ENCODE peak calls at places on chromosomes 2 and 18, in six cellular contexts. One of them, this sample, is unnamed. For H3K4me1, the result is how much of the 10 kb centered on the place peaks cover.

GRCh38 chr2:14781148-14781547 is 148.6 kb downstream of the LRATD1 start:
- DNase-seq in tibial artery: no peak
- DNase-seq in left ventricle myocardium inferior: no peak
- DNase-seq in A549: no peak
- DNase-seq in psoas muscle: no peak
- DNase-seq in heart right ventricle: no peak
- DNase-seq in this sample: no peak

GRCh38 chr2:29650634-29651097 is 270.7 kb downstream of the ALK start:
- DNase-seq in A549: no peak
- DNase-seq in tibial artery: no peak
- DNase-seq in left ventricle myocardium inferior: no peak
- DNase-seq in heart right ventricle: no peak
- DNase-seq in psoas muscle: no peak
- DNase-seq in this sample: no peak

GRCh38 chr2:108577099-108577498 is 42.8 kb downstream of the LIMS1 start:
- DNase-seq in heart right ventricle: no peak
- DNase-seq in tibial artery: no peak
- DNase-seq in left ventricle myocardium inferior: no peak
- DNase-seq in A549: no peak
- DNase-seq in psoas muscle: no peak
- DNase-seq in this sample: no peak

GRCh38 chr18:47858607-47859006 is 71.9 kb downstream of the SMAD2 start:
- DNase-seq in left ventricle myocardium inferior: no peak
- DNase-seq in A549: no peak
- DNase-seq in psoas muscle: no peak
- DNase-seq in tibial artery: no peak
- DNase-seq in heart right ventricle: no peak
- DNase-seq in this sample: no peak

GRCh38 chr18:1468550-1468949 is 563.9 kb downstream of the ADCYAP1 start:
- DNase-seq in A549: no peak
- DNase-seq in tibial artery: no peak
- DNase-seq in heart right ventricle: no peak
- DNase-seq in psoas muscle: no peak
- DNase-seq in left ventricle myocardium inferior: no peak
- DNase-seq in this sample: no peak

GRCh38 chr2:216666461-216667233 is 28.7 kb downstream of the IGFBP5 start:
- DNase-seq in tibial artery: peak
- DNase-seq in left ventricle myocardium inferior: no peak
- DNase-seq in A549: peak
- DNase-seq in heart right ventricle: peak
- DNase-seq in psoas muscle: peak
- DNase-seq in this sample: peak

GRCh38 chr2:68426885-68427579 is 40.1 kb downstream of the FBXO48 start:
- DNase-seq in psoas muscle: no peak
- DNase-seq in tibial artery: no peak
- DNase-seq in left ventricle myocardium inferior: no peak
- DNase-seq in heart right ventricle: no peak
- DNase-seq in A549: no peak
- DNase-seq in this sample: no peak

GRCh38 chr18:46278481-46279465 is 174.6 kb downstream of the HAUS1 start:
- DNase-seq in heart right ventricle: no peak
- DNase-seq in psoas muscle: no peak
- DNase-seq in left ventricle myocardium inferior: no peak
- DNase-seq in A549: no peak
- DNase-seq in tibial artery: no peak
- DNase-seq in this sample: no peak

GRCh38 chr2:29064746-29065478 is 9.4 kb downstream of the PCARE start:
- DNase-seq in psoas muscle: no peak
- DNase-seq in A549: no peak
- DNase-seq in left ventricle myocardium inferior: no peak
- DNase-seq in tibial artery: no peak
- DNase-seq in heart right ventricle: no peak
- DNase-seq in this sample: no peak

GRCh38 chr2:47014564-47015051 is 99.0 kb upstream of the MCFD2 start:
- DNase-seq in A549: no peak
- DNase-seq in heart right ventricle: no peak
- DNase-seq in tibial artery: peak
- DNase-seq in psoas muscle: no peak
- DNase-seq in left ventricle myocardium inferior: no peak
- DNase-seq in this sample: no peak

GRCh38 chr2:96800762-96801463 is 15.2 kb upstream of the CNNM3 start:
- DNase-seq in A549: peak
- DNase-seq in heart right ventricle: peak
- DNase-seq in psoas muscle: peak
- DNase-seq in tibial artery: peak
- DNase-seq in left ventricle myocardium inferior: peak
- DNase-seq in this sample: peak

GRCh38 chr2:232438951-232439757 is 16.8 kb upstream of the ALPI start:
- DNase-seq in left ventricle myocardium inferior: no peak
- DNase-seq in psoas muscle: peak
- DNase-seq in A549: no peak
- DNase-seq in tibial artery: no peak
- DNase-seq in heart right ventricle: no peak
- DNase-seq in this sample: peak

GRCh38 chr18:21489119-21489750 is 111.3 kb downstream of the ESCO1 start:
- DNase-seq in A549: peak
- DNase-seq in heart right ventricle: no peak
- DNase-seq in left ventricle myocardium inferior: no peak
- DNase-seq in tibial artery: no peak
- DNase-seq in psoas muscle: no peak
- DNase-seq in this sample: no peak

GRCh38 chr2:9285921-9286320 is 79.3 kb downstream of the ASAP2 start:
- DNase-seq in left ventricle myocardium inferior: no peak
- DNase-seq in psoas muscle: no peak
- DNase-seq in tibial artery: no peak
- DNase-seq in A549: no peak
- DNase-seq in heart right ventricle: no peak
- DNase-seq in this sample: no peak

GRCh38 chr2:179376881-179377280 is 112.2 kb upstream of the SESTD1 start:
- DNase-seq in psoas muscle: no peak
- DNase-seq in tibial artery: no peak
- DNase-seq in A549: no peak
- DNase-seq in heart right ventricle: no peak
- DNase-seq in left ventricle myocardium inferior: no peak
- DNase-seq in this sample: no peak

GRCh38 chr18:62105373-62105772 is 81.5 kb downstream of the PIGN start:
- DNase-seq in left ventricle myocardium inferior: no peak
- DNase-seq in A549: no peak
- DNase-seq in tibial artery: no peak
- DNase-seq in heart right ventricle: no peak
- DNase-seq in psoas muscle: no peak
- DNase-seq in this sample: no peak

GRCh38 chr2:218014706-218015685 is 12.2 kb upstream of the TNS1 start:
- DNase-seq in tibial artery: no peak
- DNase-seq in heart right ventricle: no peak
- DNase-seq in left ventricle myocardium inferior: no peak
- DNase-seq in A549: no peak
- DNase-seq in psoas muscle: no peak
- DNase-seq in this sample: no peak

GRCh38 chr2:241224068-241224850 is 35.8 kb downstream of the ANO7 start:
- DNase-seq in heart right ventricle: peak
- DNase-seq in psoas muscle: peak
- DNase-seq in tibial artery: no peak
- DNase-seq in A549: no peak
- DNase-seq in left ventricle myocardium inferior: peak
- DNase-seq in this sample: no peak

GRCh38 chr2:235416816-235417499 is 76.9 kb upstream of the AGAP1 start:
- DNase-seq in psoas muscle: no peak
- DNase-seq in left ventricle myocardium inferior: no peak
- DNase-seq in heart right ventricle: no peak
- DNase-seq in A549: peak
- DNase-seq in tibial artery: no peak
- DNase-seq in this sample: no peak

GRCh38 chr18:34709631-34710429 is at the start of gene DTNA:
- DNase-seq in left ventricle myocardium inferior: no peak
- DNase-seq in A549: no peak
- DNase-seq in tibial artery: no peak
- DNase-seq in heart right ventricle: no peak
- DNase-seq in psoas muscle: no peak
- DNase-seq in this sample: peak

GRCh38 chr18:64148988-64149387 is at the start of gene LINC00305:
- DNase-seq in left ventricle myocardium inferior: no peak
- DNase-seq in A549: no peak
- DNase-seq in psoas muscle: no peak
- DNase-seq in heart right ventricle: no peak
- DNase-seq in tibial artery: no peak
- DNase-seq in this sample: no peak

GRCh38 chr2:62708751-62709150 is 3.2 kb downstream of the EHBP1 start:
- DNase-seq in left ventricle myocardium inferior: no peak
- DNase-seq in A549: no peak
- DNase-seq in heart right ventricle: no peak
- DNase-seq in psoas muscle: no peak
- DNase-seq in tibial artery: no peak
- DNase-seq in this sample: no peak
- H3K4me3 ChIP-seq in left ventricle myocardium inferior: peak
- H3K4me3 ChIP-seq in A549: peak
- H3K4me3 ChIP-seq in heart right ventricle: no peak
- H3K4me3 ChIP-seq in psoas muscle: peak
- H3K4me3 ChIP-seq in tibial artery: no peak
- H3K4me3 ChIP-seq in this sample: no peak

GRCh38 chr2:42922790-42923631 is 130.6 kb upstream of the HAAO start:
- DNase-seq in heart right ventricle: no peak
- DNase-seq in left ventricle myocardium inferior: no peak
- DNase-seq in tibial artery: peak
- DNase-seq in A549: no peak
- DNase-seq in psoas muscle: peak
- DNase-seq in this sample: no peak

GRCh38 chr2:42923632-42924425 is 131.4 kb upstream of the HAAO start:
- DNase-seq in psoas muscle: no peak
- DNase-seq in tibial artery: no peak
- DNase-seq in A549: no peak
- DNase-seq in left ventricle myocardium inferior: no peak
- DNase-seq in heart right ventricle: no peak
- DNase-seq in this sample: no peak

GRCh38 chr2:42921162-42921550 is 128.8 kb upstream of the HAAO start:
- DNase-seq in A549: no peak
- DNase-seq in left ventricle myocardium inferior: no peak
- DNase-seq in tibial artery: no peak
- DNase-seq in heart right ventricle: no peak
- DNase-seq in psoas muscle: no peak
- DNase-seq in this sample: no peak

GRCh38 chr2:42921721-42922120 is 129.3 kb upstream of the HAAO start:
- DNase-seq in tibial artery: no peak
- DNase-seq in left ventricle myocardium inferior: no peak
- DNase-seq in psoas muscle: no peak
- DNase-seq in A549: no peak
- DNase-seq in heart right ventricle: no peak
- DNase-seq in this sample: no peak

DNA sequence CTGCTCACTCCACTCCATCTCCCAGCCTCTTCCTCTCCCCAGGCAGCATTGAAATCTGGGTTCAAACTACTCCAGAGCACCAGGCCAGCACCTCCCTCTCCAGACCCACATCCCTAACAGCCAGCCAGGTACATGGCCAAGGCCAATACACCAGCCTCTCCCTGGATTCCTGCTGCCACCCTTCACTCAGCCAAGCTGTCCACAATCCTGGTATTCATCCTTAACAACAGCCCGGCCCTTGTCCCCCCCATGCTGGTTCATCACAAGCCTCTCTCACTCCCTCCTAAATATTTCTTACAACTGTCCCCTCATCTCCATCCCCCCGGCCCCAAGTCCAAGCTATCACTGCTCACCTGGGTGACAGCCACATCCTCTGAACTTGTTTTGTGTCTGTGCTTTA is 129.9 kb upstream of the HAAO start:
- DNase-seq in tibial artery: no peak
- DNase-seq in left ventricle myocardium inferior: no peak
- DNase-seq in A549: no peak
- DNase-seq in heart right ventricle: no peak
- DNase-seq in psoas muscle: no peak
- DNase-seq in this sample: no peak
- H3K4me1 ChIP-seq in tibial artery: half or more
- H3K4me1 ChIP-seq in left ventricle myocardium inferior: half or more
- H3K4me1 ChIP-seq in A549: under half
- H3K4me1 ChIP-seq in heart right ventricle: half or more
- H3K4me1 ChIP-seq in psoas muscle: under half
- H3K4me1 ChIP-seq in this sample: half or more

GRCh38 chr18:73901589-73901988 is 246.0 kb downstream of the FBXO15 start:
- DNase-seq in left ventricle myocardium inferior: no peak
- DNase-seq in tibial artery: no peak
- DNase-seq in A549: no peak
- DNase-seq in heart right ventricle: no peak
- DNase-seq in psoas muscle: no peak
- DNase-seq in this sample: no peak
- TF ChIP-seq CTCF in left ventricle myocardium inferior: no peak
- TF ChIP-seq CTCF in tibial artery: no peak
- TF ChIP-seq CTCF in A549: no peak
- TF ChIP-seq CTCF in heart right ventricle: no peak
- TF ChIP-seq CTCF in psoas muscle: no peak
- TF ChIP-seq CTCF in this sample: no peak

GRCh38 chr18:24792164-24792563 is 331.7 kb downstream of the HRH4 start:
- DNase-seq in heart right ventricle: no peak
- DNase-seq in psoas muscle: no peak
- DNase-seq in A549: no peak
- DNase-seq in left ventricle myocardium inferior: no peak
- DNase-seq in tibial artery: no peak
- DNase-seq in this sample: no peak
- H3K4me3 ChIP-seq in heart right ventricle: no peak
- H3K4me3 ChIP-seq in psoas muscle: no peak
- H3K4me3 ChIP-seq in A549: no peak
- H3K4me3 ChIP-seq in left ventricle myocardium inferior: no peak
- H3K4me3 ChIP-seq in tibial artery: no peak
- H3K4me3 ChIP-seq in this sample: no peak

DNA sequence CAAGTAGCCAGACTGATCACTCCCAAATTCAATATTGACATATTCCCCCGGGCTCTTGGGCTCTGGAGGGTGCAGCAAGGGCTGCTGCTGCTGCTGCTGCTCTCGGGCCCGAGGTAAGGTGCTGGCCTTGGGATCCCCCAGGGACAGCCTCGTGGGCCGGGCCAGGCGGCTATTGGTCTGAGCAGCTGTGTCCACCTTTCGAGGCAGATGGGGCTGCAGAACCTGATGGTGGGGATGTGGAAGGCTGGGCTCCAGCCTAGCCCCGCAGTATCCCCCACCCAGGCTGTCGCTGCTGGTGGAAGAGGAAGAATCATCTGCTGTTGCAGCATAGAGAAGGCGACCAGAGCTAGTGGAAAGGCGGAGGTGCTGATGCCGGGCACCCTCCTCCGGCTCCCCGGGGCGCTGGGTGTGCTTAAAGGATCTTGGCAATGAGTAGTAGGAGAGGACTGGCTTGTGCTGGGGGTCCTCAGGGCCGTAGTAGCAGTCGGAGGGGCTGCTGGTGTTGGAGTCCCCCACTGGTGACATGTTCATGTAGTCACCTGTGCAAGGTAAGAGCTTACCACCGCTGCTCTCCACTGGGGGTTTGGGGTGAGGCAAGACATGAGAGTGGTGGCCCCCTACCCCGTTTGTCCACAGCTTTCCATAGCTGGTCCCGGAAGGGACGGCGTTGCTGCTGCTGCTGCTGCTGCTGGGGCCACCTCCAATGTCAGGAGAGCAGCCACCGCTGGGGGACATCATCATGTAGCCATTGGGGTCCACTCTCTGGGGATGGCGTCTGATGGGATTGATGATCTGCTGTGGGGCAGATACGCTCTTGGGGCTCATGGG is 3.4 kb downstream of the IRS1 start:
- DNase-seq in tibial artery: no peak
- DNase-seq in A549: no peak
- DNase-seq in heart right ventricle: peak
- DNase-seq in left ventricle myocardium inferior: peak
- DNase-seq in psoas muscle: peak
- DNase-seq in this sample: no peak
- H3K4me1 ChIP-seq in tibial artery: half or more
- H3K4me1 ChIP-seq in A549: under half
- H3K4me1 ChIP-seq in heart right ventricle: half or more
- H3K4me1 ChIP-seq in left ventricle myocardium inferior: half or more
- H3K4me1 ChIP-seq in psoas muscle: half or more
- H3K4me1 ChIP-seq in this sample: under half